ENCODE peak calls at places on chromosomes 4 and X, in four cellular contexts. I is fibroblast of lung, P is MM.1S, F is fibroblast of mammary gland. G is an unnamed sample.

GRCh38 chr4:173091362-173091761 is 77.2 kb upstream of the GALNT7 start:
- DNase-seq in I (no peak), P (no peak), F (no peak), G (no peak)

GRCh38 chr4:83708500-83709175 is 172.7 kb downstream of the GPAT3 start:
- DNase-seq in I (no peak), P (no peak), F (no peak), G (no peak)

GRCh38 chr4:100295792-100296191 is 105.5 kb upstream of the DDIT4L start:
- DNase-seq in I (peak; percentile 74), P (no peak), F (peak; percentile 96), G (no peak)

GRCh38 chrX:95903490-95903889 is 781.2 kb upstream of the DIAPH2 start:
- DNase-seq in I (peak; percentile 64), P (no peak), F (no peak), G (no peak)

GRCh38 chr4:64417974-64418373 is 8.7 kb upstream of the TECRL start:
- DNase-seq in I (no peak), P (no peak), F (peak; percentile 9), G (no peak)

GRCh38 chr4:1382776-1383727 is 23.2 kb downstream of the NKX1-1 start:
- DNase-seq in I (no peak), P (no peak), F (no peak), G (no peak)

GRCh38 chr4:5971077-5971447 is 47.2 kb downstream of the C4orf50 start:
- DNase-seq in I (no peak), P (no peak), F (no peak), G (no peak)

GRCh38 chr4:22997358-22998224 is 304.9 kb downstream of the GBA3 start:
- DNase-seq in I (no peak), P (no peak), F (no peak), G (no peak)

GRCh38 chr4:166252487-166253402 is 379.7 kb downstream of the TLL1 start:
- DNase-seq in I (peak; percentile 0), P (peak; percentile 51), F (peak; percentile 24), G (peak; percentile 18)

GRCh38 chrX:78123190-78123589 is 16.3 kb downstream of the TAF9B start:
- DNase-seq in I (no peak), P (no peak), F (peak; percentile 67), G (no peak)

GRCh38 chr4:36024901-36025610 is 219.3 kb downstream of the ARAP2 start:
- DNase-seq in I (no peak), P (no peak), F (no peak), G (no peak)

GRCh38 chrX:2486476-2487133 is 14.2 kb downstream of the DHRSX start:
- DNase-seq in I (no peak), P (no peak), F (no peak), G (no peak)

GRCh38 chrX:151563449-151563848 is at the start of gene PASD1:
- DNase-seq in I (no peak), P (no peak), F (no peak), G (no peak)

GRCh38 chr4:185773419-185773818 is 38.6 kb downstream of the SORBS2 start:
- DNase-seq in I (no peak), P (no peak), F (no peak), G (no peak)

GRCh38 chr4:170008376-170008775 is 17.8 kb downstream of the MFAP3L start:
- DNase-seq in I (no peak), P (peak; percentile 66), F (no peak), G (no peak)

GRCh38 chrX:135951291-135951690 is 22.5 kb downstream of the MMGT1 start:
- DNase-seq in I (no peak), P (no peak), F (no peak), G (no peak)

GRCh38 chr4:146477054-146477453 is 44.7 kb downstream of the SLC10A7 start:
- DNase-seq in I (no peak), P (no peak), F (no peak), G (no peak)

GRCh38 chr4:118682928-118683327 is 2.3 kb upstream of the METTL14 start:
- DNase-seq in I (peak; percentile 55), P (peak; percentile 24), F (peak; percentile 47), G (peak; percentile 19)

GRCh38 chr4:151854731-151855130 is 93.9 kb upstream of the GATB start:
- DNase-seq in I (peak; percentile 14), P (no peak), F (peak; percentile 64), G (no peak)

GRCh38 chr4:152382057-152382785 is 153.7 kb downstream of the FBXW7 start:
- DNase-seq in I (peak; percentile 63), P (no peak), F (peak; percentile 22), G (no peak)

GRCh38 chr4:76302856-76303438 is 3.6 kb upstream of the STBD1 start:
- DNase-seq in I (no peak), P (no peak), F (no peak), G (no peak)

GRCh38 chr4:174154455-174154854 is 129.0 kb downstream of the FBXO8 start:
- DNase-seq in I (peak; percentile 84), P (no peak), F (peak; percentile 92), G (no peak)

GRCh38 chr4:149702414-149703108 is 113.1 kb downstream of the IQCM start:
- DNase-seq in I (no peak), P (peak; percentile 37), F (no peak), G (no peak)

GRCh38 chrX:120253784-120254183 is 3.2 kb downstream of the ZBTB33 start:
- DNase-seq in I (no peak), P (no peak), F (no peak), G (no peak)

GRCh38 chr4:165426769-165427168 is 48.0 kb downstream of the CPE start:
- DNase-seq in I (no peak), P (no peak), F (no peak), G (no peak)

GRCh38 chrX:47361538-47362511 is 8.6 kb upstream of the ZNF157 start:
- DNase-seq in I (peak; percentile 94), P (peak; percentile 89), F (peak; percentile 94), G (peak; percentile 81)

GRCh38 chrX:150605603-150606002 is 37.2 kb downstream of the MTM1 start:
- DNase-seq in I (no peak), P (no peak), F (no peak), G (no peak)

GRCh38 chrX:114889454-114889853 is 128.0 kb downstream of the IL13RA2 start:
- DNase-seq in I (no peak), P (no peak), F (no peak), G (no peak)

DNA sequence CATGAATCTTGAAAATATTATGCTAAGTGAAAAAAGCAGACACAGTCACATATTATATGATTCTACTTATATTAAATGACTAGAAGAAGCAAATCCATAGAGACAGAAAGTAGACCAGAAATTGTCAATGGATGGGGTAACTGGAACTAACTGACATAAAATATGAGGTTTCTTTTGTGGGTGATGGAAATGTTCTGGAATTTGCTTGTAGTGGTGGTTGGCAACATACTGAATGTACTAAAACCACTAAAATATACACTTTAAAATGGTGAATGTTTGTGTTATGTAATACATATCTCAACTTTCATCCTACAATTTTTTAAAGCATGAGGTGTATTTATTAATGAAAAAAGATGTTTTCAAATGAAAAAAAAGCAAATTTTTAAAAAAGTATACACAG is 14.7 kb downstream of the CNOT6L start:
- DNase-seq in I (peak; percentile 39), P (no peak), F (peak; percentile 20), G (no peak)
- H3K4me3 ChIP-seq in I (no peak overlapping the region), P (no peak overlapping the region), F (no peak overlapping the region), G (no peak overlapping the region)

GRCh38 chrX:74450803-74451449 is 29.6 kb downstream of the SLC16A2 start:
- DNase-seq in I (peak; percentile 89), P (no peak), F (peak; percentile 93), G (peak; percentile 24)
- H3K4me3 ChIP-seq in I (no peak overlapping the region), P (no peak overlapping the region), F (no peak overlapping the region), G (no peak overlapping the region)

DNA sequence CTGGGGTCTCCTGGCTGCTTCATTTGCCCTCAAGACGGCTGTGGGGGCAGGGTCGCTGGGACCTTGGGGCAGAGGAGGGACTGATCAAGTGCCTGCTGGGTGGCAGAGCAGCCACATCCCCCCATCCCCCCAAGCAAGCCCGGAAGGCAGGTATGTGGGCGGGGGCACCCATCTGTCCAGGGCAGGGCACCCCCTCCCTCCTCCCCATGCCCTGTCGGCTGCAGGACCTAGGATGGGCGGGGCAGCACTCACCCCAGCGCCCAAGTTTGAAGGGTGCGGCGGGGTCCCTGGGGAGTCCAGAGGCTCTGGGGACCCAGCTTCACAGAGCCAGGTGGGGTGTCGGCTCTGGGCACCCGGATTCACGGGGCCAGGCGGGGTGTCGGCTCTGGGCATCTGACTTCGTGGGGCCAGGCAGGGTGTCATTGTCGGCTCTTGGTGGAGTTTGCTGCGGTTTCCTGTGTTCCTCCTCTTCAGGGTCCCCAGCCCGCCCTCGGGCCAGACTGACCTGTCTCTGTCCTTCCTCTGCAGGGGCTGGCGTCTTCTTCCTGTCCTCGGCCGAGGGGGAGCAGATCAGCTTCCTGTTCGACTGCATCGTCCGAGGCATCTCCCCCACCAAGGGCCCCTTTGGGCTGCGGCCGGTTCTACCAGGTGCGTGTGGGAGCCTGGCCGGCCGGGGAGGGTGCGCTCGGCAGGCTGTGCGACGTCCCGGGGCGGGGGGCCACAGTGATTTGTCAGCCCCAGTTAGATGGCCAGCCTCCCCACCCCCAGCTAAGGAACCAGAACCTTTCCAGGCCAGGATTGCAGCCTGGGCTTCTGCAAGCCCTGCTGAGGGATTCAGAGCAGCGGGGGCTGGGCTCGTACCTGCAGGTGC is 22.1 kb downstream of the DOK7 start:
- DNase-seq in I (no peak), P (no peak), F (no peak), G (no peak)
- H3K4me3 ChIP-seq in I (no peak overlapping the region), P (no peak overlapping the region), F (no peak overlapping the region), G (no peak overlapping the region)

GRCh38 chr4:7007944-7008343 is 35.2 kb upstream of the TADA2B start:
- DNase-seq in I (no peak), P (peak; percentile 55), F (peak; percentile 16), G (no peak)
- H3K4me3 ChIP-seq in I (no peak overlapping the region), P (no peak overlapping the region), F (no peak overlapping the region), G (no peak overlapping the region)

DNA sequence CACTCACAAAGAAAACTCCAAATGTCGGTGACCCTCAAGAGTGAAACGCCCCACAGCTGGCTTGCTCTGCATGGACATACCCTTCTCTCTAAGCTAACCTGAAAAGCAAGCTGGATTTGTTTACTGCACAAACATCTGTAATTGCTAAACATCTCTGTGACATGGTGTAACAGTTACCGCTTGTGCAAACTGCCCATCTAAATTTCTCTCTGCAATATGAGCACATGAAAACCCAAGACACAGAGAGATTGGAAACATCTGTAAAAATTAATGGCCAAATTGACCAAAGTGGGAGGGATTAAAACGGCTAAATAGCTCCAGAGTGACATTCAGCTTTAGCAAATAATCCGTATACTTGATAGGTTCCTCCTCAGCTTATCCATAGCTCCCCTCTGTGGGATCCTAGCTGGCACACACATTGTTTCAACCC is 155.0 kb upstream of the MAP3K15 start:
- DNase-seq in I (peak; percentile 86), P (no peak), F (peak; percentile 88), G (no peak)
- H3K4me3 ChIP-seq in I (peak overlapping the region; percentile 64), P (no peak overlapping the region), F (peak overlapping the region; percentile 54), G (no peak overlapping the region)

G was measured in Jurkat, Clone E6-1.